ENCODE peak calls at places on chromosomes 16 and 17, in ten cellular contexts. X is left ventricle myocardium inferior, O is uterus, P is RWPE1, D is progenitor cell of endocrine pancreas, E is fibroblast of the aortic adventitia, C is foreskin fibroblast, G is HFFc6, Z is lung, J is GM23338. F is an unnamed sample.
A peak's percentile ranks its signal among the peaks of the same experiment; 100 is the strongest.

GRCh38 chr16:70523621-70524405 is at the start of gene SF3B3:
- DNase-seq in X (no peak), O (peak; percentile 64), P (peak; percentile 59), D (peak; percentile 36), E (no peak), C (no peak), G (peak; percentile 17), Z (peak; percentile 67), J (peak; percentile 70), F (peak; percentile 81)

GRCh38 chr17:72592242-72592966 is 471.6 kb downstream of the SOX9 start:
- DNase-seq in X (peak; percentile 43), O (peak; percentile 16), P (peak; percentile 95), D (peak; percentile 81), E (peak; percentile 79), C (peak; percentile 84), G (peak; percentile 71), Z (peak; percentile 61), J (peak; percentile 86), F (peak; percentile 51)

GRCh38 chr16:8850279-8850885 is 18.4 kb downstream of the CARHSP1 start:
- DNase-seq in X (peak; percentile 60), O (peak; percentile 27), P (peak; percentile 77), D (no peak), E (peak; percentile 85), C (peak; percentile 90), G (peak; percentile 72), Z (no peak), J (no peak), F (no peak)

GRCh38 chr17:57751971-57752905 is 7.1 kb upstream of the CCDC182 start:
- DNase-seq in X (no peak), O (no peak), P (no peak), D (no peak), E (no peak), C (no peak), G (no peak), Z (no peak), J (no peak), F (no peak)

GRCh38 chr17:17363638-17364337 is 60.6 kb downstream of the NT5M start:
- DNase-seq in X (no peak), O (peak; percentile 4), P (no peak), D (no peak), E (no peak), C (no peak), G (no peak), Z (peak; percentile 58), J (peak; percentile 20), F (no peak)

GRCh38 chr16:75433732-75434413 is 570 bp upstream of the CFDP1 start:
- DNase-seq in X (no peak), O (peak; percentile 69), P (peak; percentile 68), D (peak; percentile 28), E (peak; percentile 96), C (peak; percentile 90), G (peak; percentile 96), Z (peak; percentile 74), J (peak; percentile 89), F (peak; percentile 72)

GRCh38 chr17:7119314-7119713 is 4.7 kb upstream of the ASGR2 start:
- DNase-seq in X (no peak), O (no peak), P (no peak), D (no peak), E (no peak), C (no peak), G (no peak), Z (no peak), J (peak; percentile 43), F (no peak)

GRCh38 chr17:29180788-29181160 is 576 bp upstream of the MYO18A start:
- DNase-seq in X (no peak), O (no peak), P (no peak), D (no peak), E (no peak), C (no peak), G (no peak), Z (no peak), J (no peak), F (no peak)

GRCh38 chr17:33389506-33390141 is 96.5 kb upstream of the ASIC2 start:
- DNase-seq in X (no peak), O (no peak), P (peak; percentile 8), D (no peak), E (peak; percentile 1), C (peak; percentile 0), G (peak; percentile 2), Z (no peak), J (no peak), F (no peak)

GRCh38 chr17:29148257-29148789 is 31.9 kb downstream of the MYO18A start:
- DNase-seq in X (no peak), O (no peak), P (no peak), D (no peak), E (no peak), C (no peak), G (no peak), Z (peak; percentile 76), J (peak; percentile 34), F (no peak)

GRCh38 chr16:14300631-14301149 is 229.6 kb downstream of the MRTFB start:
- DNase-seq in X (peak; percentile 63), O (peak; percentile 63), P (peak; percentile 76), D (no peak), E (peak; percentile 87), C (peak; percentile 81), G (peak; percentile 89), Z (peak; percentile 74), J (peak; percentile 70), F (peak; percentile 69)

GRCh38 chr17:1491406-1492248 is 859 bp downstream of the MYO1C start:
- DNase-seq in X (peak; percentile 79), O (peak; percentile 77), P (peak; percentile 75), D (no peak), E (peak; percentile 32), C (peak; percentile 64), G (no peak), Z (peak; percentile 57), J (peak; percentile 44), F (no peak)

GRCh38 chr17:81311954-81312353 is 16.8 kb upstream of the SLC38A10 start:
- DNase-seq in X (no peak), O (no peak), P (no peak), D (no peak), E (no peak), C (no peak), G (no peak), Z (no peak), J (no peak), F (no peak)

GRCh38 chr17:57867126-57867525 is 17.3 kb upstream of the MRPS23 start:
- DNase-seq in X (no peak), O (no peak), P (no peak), D (no peak), E (no peak), C (no peak), G (no peak), Z (no peak), J (no peak), F (no peak)

DNA sequence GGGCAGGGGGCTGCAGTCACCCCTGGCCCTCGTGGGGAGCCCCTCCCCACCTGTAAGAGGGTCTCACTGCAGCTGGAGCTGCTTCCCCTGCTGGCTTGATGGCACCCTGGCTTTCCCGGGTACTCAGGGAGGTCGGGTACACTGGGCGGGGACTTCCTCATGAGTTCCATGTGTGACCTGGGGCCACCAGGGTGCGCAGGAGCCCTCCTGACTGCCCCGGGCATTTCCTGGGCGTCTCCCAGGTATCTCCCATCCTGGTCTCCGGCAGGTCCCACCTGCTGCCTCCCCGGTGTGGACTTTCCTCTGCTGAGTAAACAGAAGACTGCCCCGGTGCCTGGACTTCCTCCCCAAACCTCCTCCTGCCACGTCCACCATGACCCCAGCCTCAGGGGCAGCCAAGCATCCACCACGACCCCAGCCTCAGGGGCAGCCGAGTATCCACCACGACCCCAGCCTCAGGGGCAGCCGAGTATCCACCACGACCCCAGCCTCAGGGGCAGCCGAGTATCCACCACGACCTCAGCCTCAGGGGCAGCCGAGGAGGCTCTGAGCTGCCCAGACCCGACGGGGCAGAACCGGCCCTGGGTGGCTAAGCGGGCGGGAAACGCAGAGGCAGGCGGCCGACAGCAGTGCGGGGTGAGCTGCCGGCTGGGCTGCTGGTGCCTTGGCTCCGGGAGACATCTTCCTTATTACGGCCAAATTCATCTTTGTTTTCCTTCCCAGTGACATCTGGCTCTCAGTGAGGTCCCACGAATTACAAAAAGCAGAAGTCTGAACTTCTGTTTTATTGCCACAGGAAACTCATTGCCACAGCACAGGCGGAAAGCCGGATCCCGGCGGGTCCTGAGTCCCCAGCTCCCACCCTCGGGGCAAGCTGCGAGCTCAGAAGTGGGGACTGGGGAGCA is 40.7 kb downstream of the CBFA2T3 start:
- DNase-seq in X (peak; percentile 56), O (no peak), P (no peak), D (no peak), E (no peak), C (no peak), G (no peak), Z (no peak), J (no peak), F (peak; percentile 49)
- TF ChIP-seq CTCF in X (no peak), O (no peak), P (no peak), D (no peak), E (no peak), C (no peak), G (no peak), Z (no peak), J (no peak), F (no peak)

GRCh38 chr16:67919618-67920210 is 11.9 kb downstream of the CTRL start:
- DNase-seq in X (no peak), O (no peak), P (no peak), D (no peak), E (no peak), C (no peak), G (no peak), Z (no peak), J (no peak), F (no peak)
- TF ChIP-seq CTCF in X (peak; percentile 44), O (no peak), P (no peak), D (no peak), E (no peak), C (no peak), G (peak; percentile 36), Z (no peak), J (no peak), F (no peak)

DNA sequence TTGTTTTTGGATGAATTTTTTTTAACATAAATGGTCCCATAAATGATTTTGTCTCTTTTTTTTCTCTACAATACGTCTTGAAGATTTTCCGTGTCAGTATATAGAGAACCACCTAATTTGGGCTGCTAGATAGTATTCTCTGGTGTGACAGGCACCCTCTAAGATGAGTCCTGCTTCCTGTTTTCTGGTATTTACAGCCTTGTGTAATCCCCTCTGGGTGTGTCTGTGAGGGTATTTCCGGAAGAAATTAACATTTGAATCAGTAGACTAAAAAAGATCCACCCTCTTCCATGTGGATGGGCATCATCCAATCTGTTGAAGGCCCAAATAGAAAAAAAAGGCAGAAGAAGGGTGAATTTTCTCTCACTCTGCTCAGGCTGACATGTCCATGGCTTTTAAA is 119.7 kb upstream of the RBBP6 start:
- DNase-seq in X (no peak), O (no peak), P (no peak), D (no peak), E (no peak), C (no peak), G (no peak), Z (no peak), J (peak; percentile 56), F (no peak)
- TF ChIP-seq CTCF in X (no peak), O (no peak), P (no peak), D (no peak), E (no peak), C (no peak), G (no peak), Z (no peak), J (no peak), F (no peak)

DNA sequence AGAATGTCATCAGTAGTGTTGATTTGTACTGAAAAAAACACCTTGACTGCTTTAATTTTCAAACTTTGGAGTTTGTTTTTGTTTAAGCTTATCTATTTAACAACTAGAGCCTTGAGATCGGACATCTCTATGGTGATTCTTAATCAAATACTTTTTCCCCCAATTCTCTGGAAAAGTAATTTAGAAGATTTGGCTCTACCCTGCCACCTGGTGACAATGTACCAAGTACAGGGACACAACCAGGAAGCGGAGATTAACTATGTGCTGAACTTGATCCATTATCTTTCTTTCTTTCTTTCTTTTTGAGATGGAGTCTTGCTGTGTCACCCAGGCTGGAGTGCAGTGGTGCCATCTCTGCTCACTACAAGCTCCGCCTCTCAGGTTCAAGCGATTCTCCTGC is 30.8 kb downstream of the USP43 start:
- DNase-seq in X (no peak), O (no peak), P (no peak), D (no peak), E (no peak), C (no peak), G (no peak), Z (no peak), J (peak; percentile 46), F (no peak)
- TF ChIP-seq CTCF in X (peak; percentile 21), O (no peak), P (no peak), D (peak; percentile 44), E (no peak), C (peak; percentile 19), G (peak; percentile 45), Z (no peak), J (peak; percentile 49), F (no peak)